ENCODE peak calls at places on chromosomes 4 and X, in five cellular contexts. S is NCI-H1417, J is transverse colon, C is iPS DF 6.9, D is chondrocyte. R is an unnamed sample.

GRCh38 chr4:102715057-102715456 is 45.7 kb downstream of the MANBA start:
- DNase-seq in C (no peak), J (no peak), S (no peak), D (no peak), R (no peak)

GRCh38 chr4:130147618-130148017 is 1051.7 kb downstream of the C4orf33 start:
- DNase-seq in C (peak; percentile 18), D (no peak), J (no peak), S (peak; percentile 18), R (no peak)

GRCh38 chrX:120308959-120309872 is 2.0 kb downstream of the TMEM255A start:
- DNase-seq in J (peak; percentile 61), D (no peak), S (no peak), C (no peak), R (peak; percentile 92)

GRCh38 chr4:48215977-48216376 is 53.7 kb downstream of the TEC start:
- DNase-seq in J (no peak), C (no peak), S (no peak), D (no peak), R (no peak)

GRCh38 chrX:150610038-150610437 is 41.6 kb downstream of the MTM1 start:
- DNase-seq in D (no peak), S (no peak), J (no peak), C (no peak), R (no peak)

GRCh38 chrX:71996826-71997225 is 86.2 kb downstream of the NHSL2 start:
- DNase-seq in C (no peak), S (no peak), D (no peak), J (no peak), R (no peak)

GRCh38 chrX:13120017-13120416 is 75.6 kb upstream of the FAM9C start:
- DNase-seq in J (peak; percentile 30), S (no peak), C (no peak), D (no peak), R (no peak)

GRCh38 chr4:183099537-183100297 is 660 bp downstream of the WWC2 start:
- DNase-seq in D (peak; percentile 90), J (no peak), S (peak; percentile 50), C (no peak), R (peak; percentile 80)

GRCh38 chr4:150818661-150819060 is 196.4 kb downstream of the LRBA start:
- DNase-seq in S (no peak), J (no peak), D (no peak), C (no peak), R (no peak)

GRCh38 chr4:128908735-128909134 is 99.2 kb downstream of the JADE1 start:
- DNase-seq in C (no peak), J (no peak), D (no peak), S (no peak), R (no peak)

GRCh38 chrX:131987252-131987651 is 35.9 kb upstream of the STK26 start:
- DNase-seq in J (no peak), D (no peak), C (no peak), S (no peak), R (no peak)

GRCh38 chr4:19005211-19005610 is 983.7 kb upstream of the LCORL start:
- DNase-seq in C (no peak), J (no peak), S (no peak), D (no peak), R (no peak)

GRCh38 chr4:10554694-10555093 is 97.5 kb upstream of the ZNF518B start:
- DNase-seq in S (peak; percentile 40), C (no peak), J (peak; percentile 46), D (no peak), R (no peak)

GRCh38 chr4:63728480-63729177 is 680.6 kb downstream of the TECRL start:
- DNase-seq in S (no peak), J (no peak), D (no peak), C (no peak), R (no peak)

GRCh38 chr4:56535915-56536314 is 30.3 kb downstream of the ARL9 start:
- DNase-seq in D (no peak), J (no peak), S (no peak), C (no peak), R (no peak)

GRCh38 chrX:107818900-107819521 is 6.7 kb upstream of the MID2 start:
- DNase-seq in S (no peak), C (no peak), D (no peak), J (no peak), R (no peak)

GRCh38 chrX:108199691-108200090 is 108.1 kb downstream of the ATG4A start:
- DNase-seq in J (no peak), D (no peak), S (peak; percentile 30), C (no peak), R (no peak)

GRCh38 chrX:14095702-14096101 is 66.0 kb upstream of the GEMIN8 start:
- DNase-seq in J (peak; percentile 9), S (no peak), D (no peak), C (peak; percentile 31), R (no peak)

GRCh38 chrX:1600406-1601050 is 9.1 kb downstream of the AKAP17A start:
- DNase-seq in C (no peak), D (peak; percentile 85), S (no peak), J (no peak), R (peak; percentile 66)

GRCh38 chr4:71607109-71607508 is 176.8 kb downstream of the GC start:
- DNase-seq in J (no peak), D (no peak), C (no peak), S (no peak), R (no peak)

GRCh38 chr4:83618991-83619390 is 83.1 kb downstream of the GPAT3 start:
- DNase-seq in S (no peak), C (no peak), J (peak; percentile 63), D (no peak), R (no peak)

GRCh38 chrX:72545990-72546389 is 26.7 kb downstream of the HDAC8 start:
- DNase-seq in J (peak; percentile 20), S (no peak), D (no peak), C (no peak), R (no peak)

GRCh38 chr4:56655627-56656345 is 25.3 kb downstream of the HOPX start:
- DNase-seq in C (no peak), J (peak; percentile 10), D (no peak), S (peak; percentile 24), R (peak; percentile 79)

GRCh38 chrX:117607571-117607970 is 509.0 kb downstream of the KLHL13 start:
- DNase-seq in D (no peak), J (no peak), S (no peak), C (no peak), R (no peak)

GRCh38 chrX:108464604-108465003 is 25.0 kb downstream of the COL4A5 start:
- DNase-seq in J (no peak), D (no peak), S (no peak), C (no peak), R (no peak)

GRCh38 chr4:159455675-159456235 is 352.9 kb downstream of the RAPGEF2 start:
- DNase-seq in J (no peak), S (peak; percentile 40), C (peak; percentile 27), D (no peak), R (no peak)

GRCh38 chr4:8422327-8422726 is 18.2 kb downstream of the ACOX3 start:
- DNase-seq in C (no peak), D (no peak), J (no peak), S (no peak), R (no peak)

GRCh38 chr4:84737656-84738055 is 154.7 kb downstream of the CDS1 start:
- DNase-seq in J (no peak), S (no peak), D (no peak), C (no peak), R (no peak)

R was measured in spleen.